ENCODE peak calls at places on chromosomes 7 and 10, in four cellular contexts. E is OCI-LY7, Q is body of pancreas, C is fibroblast of lung. L is an unnamed sample. For H3K4me1, the result is how much of the 10 kb centered on the place peaks cover.

GRCh38 chr7:54542920-54543539 is 855 bp downstream of the VSTM2A start:
- DNase-seq in E (no peak), Q (no peak), C (peak), L (peak)

GRCh38 chr7:94782777-94783176 is 124.6 kb upstream of the PPP1R9A start:
- DNase-seq in E (no peak), Q (no peak), C (no peak), L (no peak)

GRCh38 chr10:3485287-3485686 is 299.7 kb downstream of the KLF6 start:
- DNase-seq in E (peak), Q (peak), C (no peak), L (no peak)

GRCh38 chr7:113099284-113099919 is 12.8 kb upstream of the GPR85 start:
- DNase-seq in E (no peak), Q (peak), C (no peak), L (peak)

GRCh38 chr10:101656915-101657314 is 38.1 kb downstream of the FBXW4 start:
- DNase-seq in E (no peak), Q (no peak), C (no peak), L (no peak)

GRCh38 chr10:132659206-132660091 is 121.9 kb downstream of the INPP5A start:
- DNase-seq in E (no peak), Q (peak), C (no peak), L (no peak)

GRCh38 chr7:371119-371778 is 81.3 kb downstream of the FOXL3 start:
- DNase-seq in E (peak), Q (peak), C (no peak), L (peak)

GRCh38 chr7:136140469-136140868 is 163.3 kb upstream of the MTPN start:
- DNase-seq in E (no peak), Q (no peak), C (no peak), L (no peak)

GRCh38 chr7:90607196-90607595 is 11.1 kb downstream of the CDK14 start:
- DNase-seq in E (no peak), Q (no peak), C (no peak), L (no peak)

GRCh38 chr7:90604383-90604782 is 8.3 kb downstream of the CDK14 start:
- DNase-seq in E (no peak), Q (no peak), C (no peak), L (no peak)

GRCh38 chr7:90599892-90600555 is 3.9 kb downstream of the CDK14 start:
- DNase-seq in E (no peak), Q (no peak), C (peak), L (no peak)

GRCh38 chr7:90603346-90603745 is 7.2 kb downstream of the CDK14 start:
- DNase-seq in E (no peak), Q (no peak), C (no peak), L (no peak)

DNA sequence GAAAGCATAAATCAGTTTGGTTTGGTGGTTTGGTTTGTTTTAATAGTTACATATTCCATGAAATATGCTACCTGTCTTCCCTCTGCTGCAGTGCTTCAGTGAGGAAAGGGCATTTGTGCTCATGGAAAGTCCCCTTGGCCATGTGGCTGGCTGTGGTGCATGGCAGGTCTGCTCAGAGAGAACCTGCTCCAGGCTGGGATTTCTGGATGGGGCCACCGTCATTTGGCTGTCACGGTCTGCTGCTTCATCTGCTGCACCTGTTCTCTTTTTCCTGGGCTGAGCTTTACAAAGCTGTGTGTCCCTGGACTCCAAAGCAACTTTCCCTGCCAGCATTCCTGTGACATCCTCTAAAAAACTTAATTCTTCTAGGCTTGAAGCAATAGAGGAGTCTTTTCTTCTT is 8.9 kb downstream of the CDK14 start:
- DNase-seq in E (no peak), Q (no peak), C (no peak), L (no peak)
- H3K4me1 ChIP-seq in E (under half), Q (under half), C (under half), L (under half)

GRCh38 chr10:117684211-117684610 is 141.7 kb downstream of the EMX2 start:
- DNase-seq in E (no peak), Q (no peak), C (no peak), L (no peak)

GRCh38 chr10:117685431-117685830 is 142.9 kb downstream of the EMX2 start:
- DNase-seq in E (no peak), Q (no peak), C (no peak), L (no peak)

GRCh38 chr10:117686606-117687005 is 144.1 kb downstream of the EMX2 start:
- DNase-seq in E (no peak), Q (no peak), C (no peak), L (no peak)

GRCh38 chr10:117688358-117688757 is 145.8 kb downstream of the EMX2 start:
- DNase-seq in E (no peak), Q (no peak), C (no peak), L (no peak)

DNA sequence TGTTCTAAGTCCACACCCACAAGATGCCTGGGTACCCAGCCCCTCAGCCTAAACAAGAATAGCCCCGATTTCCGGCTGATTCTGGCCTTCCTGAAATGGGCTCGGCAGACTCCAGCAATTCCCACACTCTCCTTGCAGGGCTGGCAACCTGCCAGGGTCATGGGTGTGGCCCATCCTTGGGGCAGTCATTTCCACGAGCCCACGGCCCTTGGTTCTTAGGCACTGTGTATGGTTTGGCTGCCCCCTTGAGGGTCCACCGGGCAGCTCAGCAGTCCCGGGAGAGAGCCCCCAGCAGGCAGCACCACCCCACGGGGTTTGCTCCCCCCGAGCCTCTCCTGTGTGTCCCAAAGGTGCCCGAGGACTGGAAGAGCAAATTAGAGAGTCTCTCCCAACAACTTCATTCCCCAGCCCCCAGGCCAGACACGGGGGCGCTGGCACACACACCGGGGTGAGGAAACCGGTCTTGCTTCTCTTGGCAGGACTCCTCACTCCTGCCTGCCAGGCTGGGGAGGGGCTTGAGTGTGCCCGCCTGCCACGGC is 142.2 kb downstream of the EMX2 start:
- DNase-seq in E (no peak), Q (peak), C (no peak), L (no peak)
- H3K4me1 ChIP-seq in E (under half), Q (under half), C (under half), L (under half)

DNA sequence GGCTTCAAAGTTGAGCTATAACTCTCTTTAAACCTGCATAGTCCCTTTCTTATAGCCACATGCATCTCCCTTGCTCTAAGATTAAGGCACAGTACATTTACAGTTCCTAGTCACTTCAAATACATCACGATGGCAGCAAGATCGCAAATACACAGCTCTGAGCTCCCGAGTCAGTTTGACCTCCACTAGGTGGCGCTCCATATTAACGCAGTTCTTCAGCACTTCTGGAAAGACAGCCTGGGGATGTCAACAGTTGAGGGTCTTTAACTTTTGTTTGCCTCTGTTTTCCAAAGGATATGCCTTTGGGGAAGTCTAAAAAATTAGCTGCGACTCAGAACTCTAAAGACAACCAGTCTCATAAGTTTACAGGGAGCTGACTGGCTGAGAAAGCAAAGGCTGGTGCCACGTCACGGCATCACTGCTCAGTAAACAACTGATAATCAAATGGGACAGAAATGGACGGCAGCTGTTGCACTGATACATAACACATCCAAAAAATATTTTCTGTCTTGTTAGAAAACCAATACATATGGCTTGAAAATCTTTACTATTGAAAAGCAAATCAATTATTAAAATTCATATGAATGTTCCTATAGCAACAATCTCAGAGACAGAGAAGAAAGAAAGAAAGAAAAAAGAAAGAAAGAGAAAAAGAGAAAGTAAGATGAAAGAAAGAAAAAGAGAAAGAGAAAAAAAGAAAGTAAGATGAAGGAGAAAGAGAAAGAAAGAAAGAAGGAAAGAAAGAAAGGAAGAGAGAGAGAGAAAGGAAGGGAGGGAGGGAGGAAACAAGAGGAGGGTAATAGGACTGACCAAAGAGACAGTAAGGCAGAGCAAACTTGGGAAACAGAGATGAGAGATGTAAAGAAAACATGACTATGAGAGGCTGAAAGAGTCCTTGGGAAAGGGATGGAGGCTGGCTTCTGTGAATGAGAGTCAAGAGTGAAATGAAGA is 458.7 kb downstream of the SORCS1 start:
- DNase-seq in E (peak), Q (peak), C (peak), L (peak)
- H3K4me1 ChIP-seq in E (under half), Q (under half), C (under half), L (under half)

GRCh38 chr7:114942443-114943175 is 20.7 kb downstream of the MDFIC start:
- DNase-seq in E (no peak), Q (no peak), C (no peak), L (no peak)

GRCh38 chr7:114937422-114937821 is 15.5 kb downstream of the MDFIC start:
- DNase-seq in E (no peak), Q (no peak), C (no peak), L (no peak)

GRCh38 chr7:114941692-114942091 is 19.8 kb downstream of the MDFIC start:
- DNase-seq in E (no peak), Q (no peak), C (no peak), L (no peak)

GRCh38 chr7:114939484-114940097 is 17.7 kb downstream of the MDFIC start:
- DNase-seq in E (peak), Q (no peak), C (no peak), L (no peak)

DNA sequence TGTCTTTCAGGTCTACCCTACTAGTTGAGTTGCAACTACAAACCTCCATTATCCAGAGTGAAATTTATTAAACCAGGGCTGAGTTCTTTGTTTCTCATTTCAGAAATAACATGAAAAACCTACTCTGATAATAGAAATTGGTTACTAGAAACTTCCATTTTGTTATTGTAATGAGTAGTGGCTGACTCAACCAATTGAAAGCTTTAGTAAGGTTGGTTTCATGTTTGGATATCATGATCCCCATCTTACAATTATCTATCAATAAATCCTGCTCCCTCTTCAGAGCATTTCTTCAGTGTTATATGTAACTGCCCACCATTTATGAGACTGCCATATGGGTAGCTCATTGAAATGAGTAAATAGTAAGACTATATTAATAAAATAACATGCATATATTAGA is 16.9 kb downstream of the MDFIC start:
- DNase-seq in E (no peak), Q (no peak), C (no peak), L (no peak)
- H3K4me1 ChIP-seq in E (under half), Q (under half), C (under half), L (under half)

DNA sequence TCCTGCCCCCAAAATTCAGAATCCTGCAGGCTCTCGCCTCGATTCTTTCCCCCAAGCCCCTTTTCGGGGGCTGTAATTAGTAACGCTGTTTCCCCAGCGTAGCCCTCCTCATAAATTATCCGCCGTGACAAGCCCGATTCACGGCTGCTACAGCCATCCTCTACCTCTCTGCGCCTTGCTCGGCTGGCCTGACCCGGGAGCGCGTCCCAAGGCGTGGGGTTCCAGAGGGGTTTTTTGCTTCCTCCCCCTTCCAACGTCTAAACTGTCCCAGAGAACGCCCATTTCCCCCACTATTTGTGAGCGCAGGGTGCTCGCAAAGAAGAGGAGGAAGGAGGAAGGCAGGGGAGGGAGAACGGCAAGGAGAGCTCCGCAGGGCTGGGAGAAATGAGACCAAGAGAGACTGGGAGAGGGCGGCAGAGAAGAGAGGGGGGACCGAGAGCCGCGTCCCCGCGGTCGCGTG is 889 bp downstream of the HOXA5 start:
- DNase-seq in E (no peak), Q (no peak), C (no peak), L (peak)
- H3K4me1 ChIP-seq in E (under half), Q (under half), C (under half), L (under half)

GRCh38 chr10:71972746-71973695 is 8.8 kb downstream of the CHST3 start:
- DNase-seq in E (no peak), Q (no peak), C (no peak), L (no peak)

GRCh38 chr10:71970869-71971268 is 6.7 kb downstream of the CHST3 start:
- DNase-seq in E (no peak), Q (no peak), C (no peak), L (no peak)

GRCh38 chr10:71971311-71971731 is 7.1 kb downstream of the CHST3 start:
- DNase-seq in E (no peak), Q (no peak), C (no peak), L (no peak)

GRCh38 chr10:71970331-71970730 is 6.1 kb downstream of the CHST3 start:
- DNase-seq in E (no peak), Q (no peak), C (no peak), L (peak)

GRCh38 chr10:71971769-71972555 is 7.8 kb downstream of the CHST3 start:
- DNase-seq in E (no peak), Q (no peak), C (no peak), L (no peak)
- H3K4me1 ChIP-seq in E (under half), Q (half or more), C (under half), L (under half)

DNA sequence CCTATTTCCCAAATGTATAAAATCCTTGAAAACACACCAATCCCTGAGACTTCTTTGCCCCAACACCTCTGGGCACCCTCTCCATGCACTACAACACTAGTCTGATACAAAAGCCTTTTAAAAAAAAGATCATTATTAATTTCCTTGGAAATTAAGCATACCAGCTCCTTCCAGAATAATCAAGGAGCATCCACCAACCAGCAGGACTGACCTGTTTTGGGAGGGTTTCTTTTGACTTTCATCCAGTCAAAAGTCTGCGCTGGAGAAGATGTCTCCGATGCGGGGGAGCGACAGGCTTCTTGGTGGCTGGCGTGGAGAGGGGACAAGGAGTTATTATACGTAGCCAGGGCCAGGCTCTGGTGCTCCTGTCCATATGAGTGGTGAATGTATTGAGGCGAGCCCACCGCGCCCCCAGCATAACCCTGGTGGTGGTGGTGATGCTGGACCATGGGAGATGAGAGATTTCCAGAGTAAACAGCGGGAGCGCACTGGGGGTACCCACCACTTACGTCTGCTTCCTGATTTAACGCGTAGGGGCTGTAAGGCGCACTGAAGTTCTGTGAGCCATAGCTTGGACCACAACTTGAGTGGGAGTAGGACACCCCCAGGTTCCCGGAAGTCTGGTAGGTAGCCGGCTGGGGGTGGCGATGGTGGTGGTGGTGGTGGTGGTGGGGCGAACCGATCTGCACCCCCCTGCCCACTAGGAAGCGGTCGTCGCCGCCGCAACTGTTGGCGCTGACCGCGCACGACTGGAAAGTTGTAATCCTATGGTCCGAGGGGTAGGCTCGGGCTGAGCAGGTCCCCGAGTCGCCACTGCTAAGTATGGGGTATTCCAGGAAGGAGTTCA is 527 bp downstream of the HOXA1 start:
- DNase-seq in E (peak), Q (no peak), C (no peak), L (no peak)
- H3K4me1 ChIP-seq in E (under half), Q (under half), C (under half), L (under half)

DNA sequence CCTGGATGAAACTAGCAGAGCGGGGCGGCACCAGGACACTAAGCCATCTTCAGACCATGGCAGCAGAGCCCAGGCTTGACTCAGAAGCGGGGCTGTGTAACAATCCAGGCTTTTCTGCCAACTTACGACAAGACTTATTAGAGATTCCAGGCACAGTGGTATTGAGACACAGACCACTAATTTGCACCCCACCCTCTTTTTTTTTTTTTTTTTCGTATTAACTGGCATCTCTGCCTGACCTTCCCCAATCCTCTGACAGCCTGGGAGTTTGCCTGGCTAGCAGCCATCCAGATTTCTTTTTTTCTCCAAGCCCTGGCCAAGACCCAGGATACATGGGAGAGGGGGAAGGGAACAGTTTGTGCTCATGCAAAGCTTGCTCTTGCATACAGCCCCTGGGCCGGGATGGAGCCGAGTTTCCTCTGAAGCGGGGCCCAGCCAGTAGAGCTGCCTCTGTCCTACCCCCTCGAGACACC is 182.4 kb downstream of the PLXNA4 start:
- DNase-seq in E (no peak), Q (peak), C (peak), L (no peak)
- H3K4me1 ChIP-seq in E (under half), Q (under half), C (under half), L (under half)

GRCh38 chr7:108015740-108016139 is 12.8 kb upstream of the LAMB1 start:
- DNase-seq in E (no peak), Q (no peak), C (no peak), L (no peak)
- H3K4me1 ChIP-seq in E (under half), Q (under half), C (under half), L (half or more)

L was measured in Caco-2.